ENCODE peak calls at places on chromosomes 12 and 14, in seven cellular contexts. One of them, this sample, is unnamed.

GRCh38 chr14:69005432-69006148 is 26.5 kb upstream of the ACTN1 start:
- DNase-seq in K562: no peak
- DNase-seq in SK-N-SH: peak
- DNase-seq in HepG2: peak
- DNase-seq in GM12891: no peak
- DNase-seq in H1: no peak
- DNase-seq in GM12878: no peak
- DNase-seq in this sample: no peak

GRCh38 chr12:27808831-27809230 is 28.8 kb upstream of the MANSC4 start:
- DNase-seq in K562: no peak
- DNase-seq in SK-N-SH: no peak
- DNase-seq in HepG2: no peak
- DNase-seq in GM12891: no peak
- DNase-seq in H1: no peak
- DNase-seq in GM12878: no peak
- DNase-seq in this sample: no peak

GRCh38 chr12:86193931-86194330 is 62.3 kb downstream of the MGAT4C start:
- DNase-seq in K562: no peak
- DNase-seq in SK-N-SH: no peak
- DNase-seq in HepG2: no peak
- DNase-seq in GM12891: no peak
- DNase-seq in H1: no peak
- DNase-seq in GM12878: no peak
- DNase-seq in this sample: no peak

GRCh38 chr12:52147367-52147972 is 44.3 kb downstream of the KRT80 start:
- DNase-seq in K562: peak
- DNase-seq in SK-N-SH: peak
- DNase-seq in HepG2: peak
- DNase-seq in GM12891: no peak
- DNase-seq in H1: no peak
- DNase-seq in GM12878: no peak
- DNase-seq in this sample: no peak

GRCh38 chr12:32944195-32944594 is 47.6 kb upstream of the PKP2 start:
- DNase-seq in K562: no peak
- DNase-seq in SK-N-SH: no peak
- DNase-seq in HepG2: no peak
- DNase-seq in GM12891: no peak
- DNase-seq in H1: no peak
- DNase-seq in GM12878: no peak
- DNase-seq in this sample: no peak

GRCh38 chr14:93319958-93320357 is 12.9 kb downstream of the BTBD7 start:
- DNase-seq in K562: no peak
- DNase-seq in SK-N-SH: no peak
- DNase-seq in HepG2: no peak
- DNase-seq in GM12891: no peak
- DNase-seq in H1: no peak
- DNase-seq in GM12878: no peak
- DNase-seq in this sample: no peak

GRCh38 chr12:39292125-39292630 is 150.7 kb downstream of the KIF21A start:
- DNase-seq in K562: no peak
- DNase-seq in SK-N-SH: no peak
- DNase-seq in HepG2: no peak
- DNase-seq in GM12891: no peak
- DNase-seq in H1: no peak
- DNase-seq in GM12878: no peak
- DNase-seq in this sample: no peak

GRCh38 chr14:62015945-62016344 is 253.7 kb downstream of the SNAPC1 start:
- DNase-seq in K562: no peak
- DNase-seq in SK-N-SH: no peak
- DNase-seq in HepG2: no peak
- DNase-seq in GM12891: no peak
- DNase-seq in H1: no peak
- DNase-seq in GM12878: no peak
- DNase-seq in this sample: no peak

GRCh38 chr12:104220931-104221330 is 5.4 kb downstream of the TXNRD1 start:
- DNase-seq in K562: no peak
- DNase-seq in SK-N-SH: no peak
- DNase-seq in HepG2: no peak
- DNase-seq in GM12891: no peak
- DNase-seq in H1: peak
- DNase-seq in GM12878: no peak
- DNase-seq in this sample: no peak

GRCh38 chr12:115660211-115660805 is 617.2 kb downstream of the MED13L start:
- DNase-seq in K562: no peak
- DNase-seq in SK-N-SH: no peak
- DNase-seq in HepG2: no peak
- DNase-seq in GM12891: no peak
- DNase-seq in H1: no peak
- DNase-seq in GM12878: no peak
- DNase-seq in this sample: no peak

GRCh38 chr14:39322807-39323206 is 89.1 kb downstream of the MIA2 start:
- DNase-seq in K562: no peak
- DNase-seq in SK-N-SH: no peak
- DNase-seq in HepG2: no peak
- DNase-seq in GM12891: no peak
- DNase-seq in H1: no peak
- DNase-seq in GM12878: no peak
- DNase-seq in this sample: no peak

GRCh38 chr14:101121399-101122113 is 218.0 kb upstream of the RTL1 start:
- DNase-seq in K562: no peak
- DNase-seq in SK-N-SH: peak
- DNase-seq in HepG2: no peak
- DNase-seq in GM12891: no peak
- DNase-seq in H1: no peak
- DNase-seq in GM12878: no peak
- DNase-seq in this sample: peak

GRCh38 chr12:1993871-1994371 is 10.3 kb downstream of the DCP1B start:
- DNase-seq in K562: no peak
- DNase-seq in SK-N-SH: no peak
- DNase-seq in HepG2: peak
- DNase-seq in GM12891: no peak
- DNase-seq in H1: no peak
- DNase-seq in GM12878: no peak
- DNase-seq in this sample: no peak

GRCh38 chr12:113591480-113591971 is 119.9 kb upstream of the LHX5 start:
- DNase-seq in K562: peak
- DNase-seq in SK-N-SH: peak
- DNase-seq in HepG2: no peak
- DNase-seq in GM12891: peak
- DNase-seq in H1: peak
- DNase-seq in GM12878: no peak
- DNase-seq in this sample: peak

GRCh38 chr14:23776296-23776695 is 140.1 kb downstream of the DHRS2 start:
- DNase-seq in K562: no peak
- DNase-seq in SK-N-SH: no peak
- DNase-seq in HepG2: no peak
- DNase-seq in GM12891: no peak
- DNase-seq in H1: no peak
- DNase-seq in GM12878: no peak
- DNase-seq in this sample: no peak

DNA sequence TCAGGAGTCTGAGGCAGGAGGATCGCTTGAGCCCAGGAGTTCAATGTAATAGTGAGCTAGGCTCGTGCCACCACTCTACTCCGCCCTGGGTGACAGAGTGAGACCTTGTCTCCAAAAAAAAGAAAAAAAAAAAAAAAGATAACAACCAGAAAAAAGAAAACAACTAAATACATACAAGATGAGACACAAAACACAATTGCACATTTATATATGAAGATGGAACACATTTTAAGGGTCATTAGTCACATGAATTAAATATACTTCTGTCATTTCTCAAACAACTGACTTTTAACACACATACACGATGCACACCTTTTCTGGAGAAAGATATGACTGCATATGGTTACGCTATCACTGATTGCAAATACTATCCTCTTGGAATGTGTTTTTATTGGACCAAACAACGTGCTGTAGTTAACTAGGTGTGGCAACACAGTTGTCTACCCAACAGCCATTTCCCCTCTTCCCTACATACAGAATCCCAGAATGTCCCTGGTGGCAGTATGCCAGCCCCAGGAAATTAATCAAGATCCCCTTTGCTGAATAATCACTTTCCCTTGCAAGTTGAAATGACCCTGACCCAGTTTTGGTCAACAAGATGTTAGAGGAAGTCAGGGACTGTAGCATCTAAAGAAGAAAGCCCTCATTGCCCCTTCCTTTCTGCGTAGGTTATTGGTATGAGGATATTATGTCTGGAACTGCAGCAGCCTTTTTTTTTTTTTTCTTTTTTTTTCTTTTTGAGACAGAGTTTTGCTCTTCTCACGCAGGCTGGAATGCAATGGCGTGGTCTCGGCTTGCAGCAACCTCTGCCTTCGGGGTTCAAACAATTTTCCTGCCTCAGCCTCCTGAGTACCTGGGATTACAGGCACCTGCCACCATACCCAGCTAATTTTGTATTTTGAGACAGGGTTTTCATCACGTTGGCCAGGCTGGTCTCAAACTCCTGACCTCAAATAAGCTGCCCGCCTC is 5.6 kb upstream of the MYL6B start:
- DNase-seq in K562: no peak
- DNase-seq in SK-N-SH: no peak
- DNase-seq in HepG2: no peak
- DNase-seq in GM12891: no peak
- DNase-seq in H1: no peak
- DNase-seq in GM12878: no peak
- DNase-seq in this sample: no peak
- TF ChIP-seq TAF1 in K562: no peak
- TF ChIP-seq TAF1 in SK-N-SH: no peak
- TF ChIP-seq TAF1 in HepG2: no peak
- TF ChIP-seq TAF1 in GM12891: no peak
- TF ChIP-seq TAF1 in H1: no peak
- TF ChIP-seq TAF1 in GM12878: no peak
- TF ChIP-seq TAF1 in this sample: no peak

DNA sequence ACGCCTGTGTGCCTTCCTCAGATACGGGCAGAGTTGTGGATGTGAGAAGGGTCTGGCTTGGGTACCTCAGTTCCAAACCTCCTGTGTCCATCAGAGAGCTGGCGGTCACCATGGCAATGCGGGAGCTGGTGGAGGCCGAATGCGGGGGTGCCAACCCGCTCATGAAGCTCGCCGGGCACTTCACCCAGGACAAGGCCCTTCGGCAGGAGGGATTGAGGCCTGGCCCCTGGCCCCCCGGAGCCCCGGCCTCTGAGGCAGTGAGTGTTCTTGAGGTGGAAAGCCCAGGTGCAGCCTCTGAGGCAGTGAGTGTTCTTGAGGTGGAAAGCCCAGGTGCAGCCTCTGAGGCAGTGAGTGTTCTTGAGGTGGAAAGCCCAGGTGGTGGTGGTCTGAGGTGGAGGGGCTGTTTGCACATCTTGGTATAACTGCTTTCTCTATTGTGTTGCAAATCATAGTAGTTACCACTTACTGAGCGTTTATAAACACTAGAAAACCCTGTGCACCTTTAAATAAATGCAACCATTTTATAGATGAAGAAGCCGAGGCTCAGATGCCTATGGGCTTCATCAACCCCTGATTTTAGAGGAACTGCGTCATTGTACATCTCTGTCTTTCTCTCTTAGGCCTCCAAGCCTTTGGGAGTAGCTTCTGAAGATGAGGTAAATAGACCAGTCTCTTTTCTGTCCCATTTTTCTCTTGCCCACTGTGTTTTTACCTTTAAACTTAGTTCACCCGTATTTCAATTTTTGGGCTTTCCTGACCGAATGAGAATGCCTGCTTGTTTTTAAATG is 976 bp downstream of the PEX5 start:
- DNase-seq in K562: no peak
- DNase-seq in SK-N-SH: no peak
- DNase-seq in HepG2: peak
- DNase-seq in GM12891: peak
- DNase-seq in H1: peak
- DNase-seq in GM12878: no peak
- DNase-seq in this sample: no peak
- TF ChIP-seq TAF1 in K562: no peak
- TF ChIP-seq TAF1 in SK-N-SH: no peak
- TF ChIP-seq TAF1 in HepG2: no peak
- TF ChIP-seq TAF1 in GM12891: no peak
- TF ChIP-seq TAF1 in H1: no peak
- TF ChIP-seq TAF1 in GM12878: no peak
- TF ChIP-seq TAF1 in this sample: no peak

GRCh38 chr14:70905316-70905715 is 1.9 kb upstream of the PCNX1 start:
- DNase-seq in K562: no peak
- DNase-seq in SK-N-SH: no peak
- DNase-seq in HepG2: no peak
- DNase-seq in GM12891: no peak
- DNase-seq in H1: no peak
- DNase-seq in GM12878: no peak
- DNase-seq in this sample: no peak
- TF ChIP-seq TAF1 in K562: no peak
- TF ChIP-seq TAF1 in SK-N-SH: no peak
- TF ChIP-seq TAF1 in HepG2: no peak
- TF ChIP-seq TAF1 in GM12891: no peak
- TF ChIP-seq TAF1 in H1: no peak
- TF ChIP-seq TAF1 in GM12878: no peak
- TF ChIP-seq TAF1 in this sample: no peak

GRCh38 chr14:104794099-104794498 is 1.4 kb downstream of the AKT1 start:
- DNase-seq in K562: peak
- DNase-seq in SK-N-SH: peak
- DNase-seq in HepG2: peak
- DNase-seq in GM12891: peak
- DNase-seq in H1: peak
- DNase-seq in GM12878: no peak
- DNase-seq in this sample: no peak
- TF ChIP-seq TAF1 in K562: no peak
- TF ChIP-seq TAF1 in SK-N-SH: no peak
- TF ChIP-seq TAF1 in HepG2: no peak
- TF ChIP-seq TAF1 in GM12891: no peak
- TF ChIP-seq TAF1 in H1: peak
- TF ChIP-seq TAF1 in GM12878: no peak
- TF ChIP-seq TAF1 in this sample: no peak

GRCh38 chr14:49621114-49621881 is 699 bp downstream of the MGAT2 start:
- DNase-seq in K562: no peak
- DNase-seq in SK-N-SH: peak
- DNase-seq in HepG2: no peak
- DNase-seq in GM12891: peak
- DNase-seq in H1: no peak
- DNase-seq in GM12878: no peak
- DNase-seq in this sample: no peak
- TF ChIP-seq TAF1 in K562: no peak
- TF ChIP-seq TAF1 in SK-N-SH: no peak
- TF ChIP-seq TAF1 in HepG2: no peak
- TF ChIP-seq TAF1 in GM12891: no peak
- TF ChIP-seq TAF1 in H1: no peak
- TF ChIP-seq TAF1 in GM12878: no peak
- TF ChIP-seq TAF1 in this sample: no peak

DNA sequence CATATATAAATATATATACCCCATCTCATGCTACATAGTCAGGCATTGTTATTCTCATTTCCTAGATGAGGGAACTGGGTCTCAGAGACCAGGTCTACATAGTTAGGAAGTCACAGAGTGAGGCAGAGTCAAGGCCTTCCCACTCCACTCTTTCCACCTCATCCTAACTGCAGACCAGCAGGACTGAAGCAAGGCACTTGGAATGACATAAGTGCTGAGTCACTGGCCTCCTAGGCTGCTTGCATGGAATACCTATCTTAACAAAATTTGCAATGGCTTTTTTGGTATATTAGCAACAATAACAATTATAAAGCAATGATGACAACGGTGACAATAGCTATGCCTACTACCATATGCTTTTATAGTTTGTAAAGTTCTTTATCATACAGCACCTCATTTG is 5.4 kb upstream of the ANO4 start:
- DNase-seq in K562: no peak
- DNase-seq in SK-N-SH: no peak
- DNase-seq in HepG2: no peak
- DNase-seq in GM12891: no peak
- DNase-seq in H1: no peak
- DNase-seq in GM12878: no peak
- DNase-seq in this sample: no peak
- TF ChIP-seq TAF1 in K562: no peak
- TF ChIP-seq TAF1 in SK-N-SH: no peak
- TF ChIP-seq TAF1 in HepG2: no peak
- TF ChIP-seq TAF1 in GM12891: no peak
- TF ChIP-seq TAF1 in H1: no peak
- TF ChIP-seq TAF1 in GM12878: no peak
- TF ChIP-seq TAF1 in this sample: no peak